ENCODE peak calls at places on chromosomes 11 and 22, in ten cellular contexts. A is NAMALWA, Q is NCI-H345, Y is astrocyte of the spinal cord, N is GM12865, K is brain microvascular endothelial cell, G is NCI-H1092 treated with DMSO at 0.1 percent for 48 hours, O is left colon, X is BE2C, Z is iris pigment epithelial cell. V is an unnamed sample.

GRCh38 chr11:47327949-47328348 is 24.6 kb downstream of the MYBPC3 start:
- DNase-seq in A (no peak), Q (no peak), Y (no peak), N (no peak), K (no peak), G (no peak), O (no peak), X (no peak), Z (no peak), V (no peak)

GRCh38 chr11:8501838-8502237 is 92.2 kb downstream of the STK33 start:
- DNase-seq in A (no peak), Q (no peak), Y (peak), N (no peak), K (peak), G (no peak), O (no peak), X (no peak), Z (peak), V (no peak)

GRCh38 chr11:17408641-17409040 is 20.2 kb upstream of the KCNJ11 start:
- DNase-seq in A (no peak), Q (peak), Y (no peak), N (no peak), K (no peak), G (peak), O (no peak), X (no peak), Z (no peak), V (no peak)

GRCh38 chr11:103418014-103418413 is 308.8 kb downstream of the DYNC2H1 start:
- DNase-seq in A (no peak), Q (no peak), Y (no peak), N (no peak), K (no peak), G (no peak), O (no peak), X (no peak), Z (no peak), V (no peak)

GRCh38 chr11:33695051-33695566 is 5.5 kb downstream of the C11orf91 start:
- DNase-seq in A (no peak), Q (no peak), Y (no peak), N (peak), K (no peak), G (peak), O (no peak), X (no peak), Z (no peak), V (no peak)

GRCh38 chr11:848988-849824 is 6.6 kb downstream of the TSPAN4 start:
- DNase-seq in A (no peak), Q (peak), Y (no peak), N (no peak), K (no peak), G (peak), O (no peak), X (peak), Z (no peak), V (no peak)

GRCh38 chr11:118619444-118620205 is 12.2 kb downstream of the PHLDB1 start:
- DNase-seq in A (no peak), Q (no peak), Y (peak), N (no peak), K (peak), G (no peak), O (peak), X (peak), Z (peak), V (peak)

GRCh38 chr11:69799582-69799981 is 19.6 kb downstream of the FGF3 start:
- DNase-seq in A (peak), Q (no peak), Y (no peak), N (peak), K (peak), G (no peak), O (no peak), X (peak), Z (peak), V (no peak)

GRCh38 chr11:80694385-80694784 is 1253.6 kb upstream of the TENM4 start:
- DNase-seq in A (no peak), Q (no peak), Y (no peak), N (no peak), K (no peak), G (no peak), O (no peak), X (no peak), Z (no peak), V (no peak)

GRCh38 chr22:25475554-25476022 is 88.9 kb upstream of the GRK3 start:
- DNase-seq in A (no peak), Q (peak), Y (peak), N (no peak), K (peak), G (peak), O (no peak), X (peak), Z (peak), V (peak)

GRCh38 chr11:60872952-60873524 is 5.7 kb downstream of the ZP1 start:
- DNase-seq in A (no peak), Q (no peak), Y (peak), N (no peak), K (peak), G (no peak), O (no peak), X (no peak), Z (peak), V (no peak)

GRCh38 chr11:65357856-65358356 is 3.4 kb downstream of the TIGD3 start:
- DNase-seq in A (no peak), Q (no peak), Y (no peak), N (no peak), K (no peak), G (no peak), O (no peak), X (no peak), Z (no peak), V (no peak)

GRCh38 chr22:44758354-44758969 is 6.1 kb downstream of the ARHGAP8 start:
- DNase-seq in A (no peak), Q (peak), Y (peak), N (no peak), K (peak), G (no peak), O (no peak), X (no peak), Z (peak), V (no peak)

GRCh38 chr22:25045176-25045575 is 92.7 kb downstream of the KIAA1671 start:
- DNase-seq in A (no peak), Q (no peak), Y (no peak), N (no peak), K (no peak), G (no peak), O (no peak), X (no peak), Z (no peak), V (no peak)

GRCh38 chr22:46171940-46172339 is 21.6 kb downstream of the PPARA start:
- DNase-seq in A (no peak), Q (no peak), Y (peak), N (no peak), K (peak), G (no peak), O (peak), X (no peak), Z (peak), V (no peak)

GRCh38 chr11:69468236-69468635 is 13.2 kb upstream of the LINC01488 start:
- DNase-seq in A (no peak), Q (no peak), Y (no peak), N (no peak), K (no peak), G (no peak), O (no peak), X (no peak), Z (no peak), V (peak)

GRCh38 chr22:35949243-35949642 is 79.4 kb downstream of the RBFOX2 start:
- DNase-seq in A (no peak), Q (no peak), Y (no peak), N (no peak), K (no peak), G (peak), O (no peak), X (no peak), Z (no peak), V (no peak)

GRCh38 chr22:31436132-31436531 is 36.7 kb downstream of the DRG1 start:
- DNase-seq in A (no peak), Q (no peak), Y (no peak), N (no peak), K (no peak), G (no peak), O (no peak), X (no peak), Z (no peak), V (no peak)

GRCh38 chr11:70203749-70204465 is 811 bp downstream of the FADD start:
- DNase-seq in A (peak), Q (peak), Y (peak), N (peak), K (peak), G (peak), O (peak), X (peak), Z (peak), V (peak)

GRCh38 chr22:38927033-38927789 is 30.2 kb upstream of the APOBEC3A start:
- DNase-seq in A (no peak), Q (no peak), Y (peak), N (peak), K (peak), G (no peak), O (peak), X (peak), Z (peak), V (peak)

GRCh38 chr22:25765016-25765367 is 23.0 kb downstream of the MYO18B start:
- DNase-seq in A (no peak), Q (no peak), Y (no peak), N (no peak), K (no peak), G (no peak), O (no peak), X (no peak), Z (no peak), V (no peak)

GRCh38 chr22:28977481-28977971 is 84.1 kb downstream of the C22orf31 start:
- DNase-seq in A (no peak), Q (no peak), Y (peak), N (no peak), K (peak), G (no peak), O (no peak), X (no peak), Z (peak), V (no peak)

GRCh38 chr22:25210831-25211230 is 8.6 kb upstream of the CRYBB2 start:
- DNase-seq in A (no peak), Q (no peak), Y (no peak), N (no peak), K (no peak), G (no peak), O (no peak), X (no peak), Z (no peak), V (no peak)

GRCh38 chr11:86919557-86920210 is 35.5 kb downstream of the FZD4 start:
- DNase-seq in A (peak), Q (peak), Y (peak), N (peak), K (peak), G (peak), O (no peak), X (no peak), Z (peak), V (no peak)

GRCh38 chr22:23243006-23243573 is 62.8 kb downstream of the BCR start:
- DNase-seq in A (peak), Q (no peak), Y (peak), N (peak), K (no peak), G (no peak), O (no peak), X (no peak), Z (no peak), V (peak)

GRCh38 chr11:71499546-71499945 is 27.5 kb upstream of the KRTAP5-7 start:
- DNase-seq in A (no peak), Q (no peak), Y (no peak), N (no peak), K (no peak), G (no peak), O (no peak), X (peak), Z (no peak), V (no peak)